ENCODE peak calls at places on chromosomes 16 and 17, in five cellular contexts. E is transverse colon; S is DND-41; G is CD8-positive, alpha-beta memory T cell; B is pancreas. O is an unnamed sample. For H3K4me1, the result is how much of the 10 kb centered on the place peaks cover.

GRCh38 chr17:61405686-61406542 is 6.3 kb downstream of the TBX2 start:
- DNase-seq in B (peak), S (no peak), E (no peak), G (no peak), O (no peak)

GRCh38 chr17:27384261-27384701 is 72.0 kb upstream of the KSR1 start:
- DNase-seq in G (no peak), E (peak), S (no peak), B (peak), O (no peak)

GRCh38 chr17:4786516-4786915 is 352 bp upstream of the VMO1 start:
- DNase-seq in S (no peak), G (no peak), B (no peak), E (no peak), O (no peak)

GRCh38 chr16:27230562-27230991 is 27.3 kb downstream of the KDM8 start:
- DNase-seq in S (peak), B (peak), E (peak), G (peak), O (peak)

GRCh38 chr16:77171750-77172635 is 19.0 kb upstream of the MON1B start:
- DNase-seq in E (no peak), G (no peak), B (no peak), S (peak), O (peak)

GRCh38 chr17:28871056-28871579 is 16.3 kb downstream of the ERAL1 start:
- DNase-seq in E (no peak), G (no peak), S (peak), B (no peak), O (peak)

GRCh38 chr16:85935957-85936760 is 37.2 kb downstream of the IRF8 start:
- DNase-seq in B (no peak), E (peak), S (peak), G (peak), O (peak)

GRCh38 chr16:57668630-57669475 is 747 bp downstream of the ADGRG3 start:
- DNase-seq in G (no peak), S (no peak), B (no peak), E (no peak), O (no peak)

GRCh38 chr17:57519199-57519598 is 225.9 kb downstream of the CCDC182 start:
- DNase-seq in G (no peak), E (no peak), S (no peak), B (no peak), O (no peak)

GRCh38 chr17:46977348-46977747 is 1.7 kb downstream of the RPRML start:
- DNase-seq in S (no peak), G (no peak), E (peak), B (peak), O (no peak)

GRCh38 chr16:78993342-78993741 is 607.2 kb downstream of the MAF start:
- DNase-seq in G (no peak), S (no peak), B (no peak), E (no peak), O (no peak)

GRCh38 chr17:49552070-49552751 is 23.5 kb upstream of the NXPH3 start:
- DNase-seq in E (no peak), S (no peak), B (no peak), G (no peak), O (no peak)

GRCh38 chr17:81287155-81287554 is 8.0 kb downstream of the SLC38A10 start:
- DNase-seq in E (no peak), G (no peak), S (no peak), B (no peak), O (no peak)

GRCh38 chr16:18983565-18984424 is at the start of gene TMC7:
- DNase-seq in G (no peak), S (no peak), E (peak), B (peak), O (no peak)

GRCh38 chr16:50314665-50315064 is 48.3 kb downstream of the ADCY7 start:
- DNase-seq in S (no peak), B (no peak), E (no peak), G (no peak), O (no peak)

GRCh38 chr17:49952912-49953497 is 16.0 kb upstream of the DLX4 start:
- DNase-seq in G (no peak), B (no peak), E (no peak), S (peak), O (no peak)

GRCh38 chr17:77498056-77498785 is 357.5 kb downstream of the SEC14L1 start:
- DNase-seq in G (no peak), B (peak), E (peak), S (peak), O (no peak)

GRCh38 chr16:68355447-68356248 is 44.8 kb downstream of the PRMT7 start:
- DNase-seq in S (peak), B (no peak), G (no peak), E (no peak), O (no peak)

GRCh38 chr16:87686697-87687570 is 78.9 kb downstream of the KLHDC4 start:
- DNase-seq in B (no peak), E (no peak), G (no peak), S (peak), O (no peak)

GRCh38 chr17:67053438-67054000 is 9.2 kb downstream of the CACNG1 start:
- DNase-seq in G (no peak), B (no peak), E (no peak), S (no peak), O (no peak)

GRCh38 chr17:79825580-79825921 is 13.7 kb downstream of the CBX4 start:
- DNase-seq in S (no peak), B (no peak), E (no peak), G (no peak), O (no peak)

GRCh38 chr16:70804153-70804728 is 3.3 kb upstream of the VAC14 start:
- DNase-seq in G (no peak), B (no peak), E (no peak), S (no peak), O (peak)
- H3K4me1 ChIP-seq in G (under half), B (under half), E (under half), S (under half), O (under half)

GRCh38 chr16:82832861-82833260 is 206.1 kb downstream of the CDH13 start:
- DNase-seq in E (no peak), S (no peak), G (no peak), B (no peak), O (no peak)
- H3K4me1 ChIP-seq in E (under half), S (under half), G (under half), B (under half), O (under half)

GRCh38 chr16:72845322-72846020 is 202.5 kb downstream of the ZFHX3 start:
- DNase-seq in B (no peak), E (no peak), G (no peak), S (no peak), O (no peak)
- H3K4me1 ChIP-seq in B (under half), E (under half), G (under half), S (under half), O (under half)

DNA sequence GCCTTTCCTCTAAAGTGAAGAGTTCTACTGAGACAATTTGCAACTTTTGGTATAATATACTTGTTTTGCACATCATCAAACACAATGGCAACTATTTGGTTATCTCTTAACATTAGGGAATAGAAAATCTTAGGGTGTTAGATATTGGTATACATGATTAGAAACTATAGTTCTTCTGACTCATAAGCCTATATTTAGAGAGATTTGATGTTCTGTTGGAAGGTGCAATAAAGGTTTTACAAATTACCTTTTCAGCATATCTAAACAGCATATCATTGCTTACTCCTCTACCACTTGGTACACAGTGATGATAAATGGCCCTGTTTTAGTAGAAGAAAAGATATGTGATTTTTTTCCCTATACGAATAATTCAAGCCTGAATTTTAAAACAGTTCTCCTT is 6.2 kb downstream of the EVI2B start:
- DNase-seq in B (no peak), E (no peak), G (no peak), S (no peak), O (no peak)
- H3K4me1 ChIP-seq in B (under half), E (under half), G (under half), S (half or more), O (half or more)

GRCh38 chr17:17420035-17420434 is 56.8 kb upstream of the MED9 start:
- DNase-seq in E (no peak), B (no peak), G (no peak), S (no peak), O (no peak)
- H3K4me1 ChIP-seq in E (under half), B (under half), G (under half), S (under half), O (under half)

O was measured in CD4-positive, CD25-positive, alpha-beta regulatory T cell.